ENCODE peak calls at places on chromosomes 4 and X, in seven cellular contexts. U is ELR; E is stimulated activated CD8-positive, alpha-beta memory T cell treated with anti-CD3 and anti-CD28 coated beads, Interleukin-15, amount 100 ng/mL, for 4 hours; K is SW480; F is DMS 273 treated with DMSO at 0.1 percent for 48 hours; M is NCI-H1930; H is kidney. R is an unnamed sample.

GRCh38 chr4:732911-733630 is 27.4 kb downstream of the PCGF3 start:
- DNase-seq in F (no peak), E (no peak), U (no peak), K (no peak), M (no peak), H (no peak), R (no peak)

GRCh38 chr4:1381944-1382541 is 24.2 kb downstream of the NKX1-1 start:
- DNase-seq in E (no peak), K (no peak), F (no peak), H (peak), M (no peak), U (no peak), R (no peak)

GRCh38 chr4:142372570-142373300 is 473.4 kb downstream of the INPP4B start:
- DNase-seq in E (no peak), H (no peak), M (no peak), F (no peak), K (no peak), U (peak), R (no peak)

GRCh38 chrX:30343206-30343605 is 34.0 kb upstream of the NR0B1 start:
- DNase-seq in K (no peak), F (no peak), E (no peak), U (no peak), H (no peak), M (no peak), R (peak)

GRCh38 chrX:29461039-29461438 is 754.3 kb upstream of the MAGEB2 start:
- DNase-seq in E (no peak), F (no peak), M (no peak), U (no peak), H (no peak), K (no peak), R (peak)

GRCh38 chrX:28847423-28847822 is 260.2 kb downstream of the IL1RAPL1 start:
- DNase-seq in K (peak), H (peak), F (no peak), E (no peak), M (no peak), U (peak), R (peak)

GRCh38 chr4:12724520-12724919 is 759.6 kb downstream of the RAB28 start:
- DNase-seq in U (peak), K (no peak), E (no peak), M (no peak), H (no peak), F (no peak), R (peak)

GRCh38 chr4:39729557-39729956 is 31.6 kb downstream of the UBE2K start:
- DNase-seq in F (no peak), E (no peak), M (no peak), K (no peak), U (no peak), H (no peak), R (peak)

GRCh38 chr4:3267576-3268394 is 18.8 kb downstream of the MSANTD1 start:
- DNase-seq in H (peak), E (no peak), K (no peak), F (no peak), M (no peak), U (no peak), R (no peak)

GRCh38 chr4:20195071-20195885 is 56.4 kb upstream of the SLIT2 start:
- DNase-seq in H (no peak), U (peak), F (no peak), E (no peak), K (no peak), M (no peak), R (peak)

GRCh38 chr4:181528570-181529184 is 714.5 kb upstream of the TENM3 start:
- DNase-seq in F (no peak), K (peak), U (peak), M (peak), H (no peak), E (no peak), R (peak)

GRCh38 chrX:68838571-68838910 is 9.7 kb downstream of the EFNB1 start:
- DNase-seq in F (no peak), U (no peak), M (no peak), K (no peak), E (no peak), H (no peak), R (no peak)

GRCh38 chrX:77446840-77447239 is 349 bp upstream of the FGF16 start:
- DNase-seq in E (no peak), M (no peak), H (no peak), F (no peak), K (no peak), U (no peak), R (no peak)

GRCh38 chr4:75919914-75920313 is 17.7 kb upstream of the PPEF2 start:
- DNase-seq in F (peak), M (no peak), H (no peak), E (no peak), U (no peak), K (no peak), R (no peak)

GRCh38 chr4:81562093-81562492 is 90.4 kb upstream of the RASGEF1B start:
- DNase-seq in M (no peak), U (no peak), F (no peak), H (no peak), K (no peak), E (no peak), R (no peak)

GRCh38 chr4:112167790-112168189 is 22.5 kb downstream of the FAM241A start:
- DNase-seq in H (no peak), F (no peak), M (no peak), K (no peak), U (peak), E (no peak), R (no peak)

GRCh38 chrX:3757510-3758025 is 44.1 kb upstream of the PRKX start:
- DNase-seq in K (no peak), U (no peak), F (no peak), E (no peak), M (no peak), H (no peak), R (no peak)

GRCh38 chrX:9853307-9853706 is 67.1 kb downstream of the SHROOM2 start:
- DNase-seq in H (no peak), U (no peak), E (no peak), F (no peak), M (no peak), K (no peak), R (no peak)

GRCh38 chr4:48149971-48150370 is 15.9 kb upstream of the TXK start:
- DNase-seq in U (no peak), H (no peak), M (no peak), E (no peak), F (no peak), K (no peak), R (no peak)

GRCh38 chr4:156946508-156947197 is 24.9 kb downstream of the PDGFC start:
- DNase-seq in K (no peak), F (no peak), E (no peak), U (peak), M (no peak), H (no peak), R (peak)

GRCh38 chr4:172982151-172982590 is 186.4 kb upstream of the GALNT7 start:
- DNase-seq in M (no peak), K (no peak), H (no peak), F (no peak), E (no peak), U (peak), R (peak)

GRCh38 chr4:108683479-108683878 is 33.1 kb downstream of the OSTC start:
- DNase-seq in M (no peak), H (no peak), F (no peak), K (peak), U (peak), E (no peak), R (peak)

GRCh38 chrX:130330706-130331105 is 9.0 kb upstream of the SLC25A14 start:
- DNase-seq in H (peak), U (peak), K (peak), F (peak), E (no peak), M (peak), R (peak)

GRCh38 chr4:26959654-26960047 is 99.0 kb downstream of the STIM2 start:
- DNase-seq in K (no peak), H (no peak), F (no peak), E (no peak), U (no peak), M (no peak), R (no peak)

GRCh38 chr4:53777244-53777984 is 186.1 kb upstream of the LNX1 start:
- DNase-seq in K (no peak), H (no peak), E (no peak), F (no peak), U (peak), M (no peak), R (peak)

GRCh38 chrX:143306991-143307965 is 210.0 kb downstream of the SPANXN3 start:
- DNase-seq in M (no peak), F (no peak), K (peak), E (no peak), H (no peak), U (no peak), R (no peak)

GRCh38 chr4:30776921-30777415 is 56.8 kb downstream of the PCDH7 start:
- DNase-seq in U (no peak), H (no peak), M (no peak), K (no peak), E (no peak), F (no peak), R (no peak)

GRCh38 chrX:134875679-134876078 is 115.1 kb upstream of the SMIM10 start:
- DNase-seq in E (no peak), K (no peak), M (no peak), H (no peak), U (no peak), F (no peak), R (no peak)

GRCh38 chrX:54413753-54414152 is 26.5 kb upstream of the TSR2 start:
- DNase-seq in K (peak), E (no peak), F (no peak), H (no peak), U (no peak), M (no peak), R (peak)

R was measured in MCF 10A.